ENCODE peak calls at places on chromosomes 11 and 22, in five cellular contexts. N is neural progenitor cell, K is foreskin fibroblast, H is fibroblast of pulmonary artery, Q is GM20000. D is an unnamed sample.

GRCh38 chr11:111299111-111300026 is 1.0 kb downstream of the POU2AF3 start:
- DNase-seq in N (peak; percentile 75), K (peak; percentile 25), H (peak; percentile 19), Q (peak; percentile 80), D (peak; percentile 77)

GRCh38 chr11:90747057-90747456 is 524.2 kb upstream of the CHORDC1 start:
- DNase-seq in N (no peak), K (no peak), H (peak; percentile 63), Q (no peak), D (no peak)

GRCh38 chr22:24819941-24820461 is 14.0 kb downstream of the SGSM1 start:
- DNase-seq in N (no peak), K (no peak), H (peak; percentile 42), Q (no peak), D (no peak)

GRCh38 chr22:27801616-27802388 is at the start of gene MN1:
- DNase-seq in N (peak; percentile 85), K (no peak), H (peak; percentile 58), Q (peak; percentile 68), D (peak; percentile 72)

GRCh38 chr11:46183819-46184218 is 62.6 kb upstream of the PHF21A start:
- DNase-seq in N (no peak), K (peak; percentile 6), H (peak; percentile 4), Q (no peak), D (no peak)

GRCh38 chr11:19874241-19874640 is 161.6 kb downstream of the NAV2 start:
- DNase-seq in N (no peak), K (no peak), H (no peak), Q (no peak), D (no peak)

GRCh38 chr22:32204856-32205722 is at the start of gene RFPL2:
- DNase-seq in N (peak; percentile 94), K (peak; percentile 4), H (peak; percentile 4), Q (no peak), D (peak; percentile 61)

GRCh38 chr11:117664897-117665296 is 132.1 kb downstream of the DSCAML1 start:
- DNase-seq in N (peak; percentile 82), K (no peak), H (no peak), Q (no peak), D (no peak)

GRCh38 chr22:19789406-19789805 is 28.8 kb downstream of the TBX1 start:
- DNase-seq in N (no peak), K (no peak), H (no peak), Q (no peak), D (no peak)

GRCh38 chr11:85751738-85752137 is 59.2 kb downstream of the SYTL2 start:
- DNase-seq in N (no peak), K (peak; percentile 10), H (no peak), Q (no peak), D (no peak)

GRCh38 chr22:50529416-50530279 is at the start of gene TYMP:
- DNase-seq in N (peak; percentile 44), K (peak; percentile 54), H (no peak), Q (peak; percentile 93), D (peak; percentile 88)

GRCh38 chr22:26404851-26405357 is 24.2 kb upstream of the ASPHD2 start:
- DNase-seq in N (peak; percentile 33), K (peak; percentile 5), H (no peak), Q (no peak), D (no peak)

GRCh38 chr11:71488086-71488967 is 35.3 kb downstream of the NADSYN1 start:
- DNase-seq in N (no peak), K (peak; percentile 5), H (peak; percentile 59), Q (no peak), D (peak; percentile 26)

GRCh38 chr11:79045811-79046304 is 395.0 kb downstream of the TENM4 start:
- DNase-seq in N (peak; percentile 46), K (peak; percentile 50), H (no peak), Q (no peak), D (peak; percentile 33)

GRCh38 chr11:73760066-73760679 is 701 bp downstream of the RAB6A start:
- DNase-seq in N (peak; percentile 55), K (peak; percentile 20), H (peak; percentile 44), Q (peak; percentile 45), D (peak; percentile 48)

GRCh38 chr11:115930886-115931537 is 426.8 kb upstream of the CADM1 start:
- DNase-seq in N (no peak), K (no peak), H (no peak), Q (no peak), D (no peak)

GRCh38 chr11:102853956-102854355 is 10.5 kb upstream of the MMP3 start:
- DNase-seq in N (no peak), K (no peak), H (no peak), Q (no peak), D (no peak)

GRCh38 chr22:22823126-22823804 is 64.4 kb upstream of the IGLL5 start:
- DNase-seq in N (no peak), K (no peak), H (no peak), Q (no peak), D (no peak)

GRCh38 chr11:46564459-46564858 is 29.4 kb downstream of the AMBRA1 start:
- DNase-seq in N (no peak), K (peak; percentile 23), H (no peak), Q (no peak), D (no peak)

GRCh38 chr11:119121008-119121810 is at the start of gene HINFP:
- DNase-seq in N (peak; percentile 100), K (peak; percentile 99), H (peak; percentile 99), Q (peak; percentile 96), D (peak; percentile 99)

GRCh38 chr11:17752144-17752543 is 17.6 kb downstream of the KCNC1 start:
- DNase-seq in N (no peak), K (no peak), H (no peak), Q (no peak), D (no peak)

GRCh38 chr22:39773976-39774539 is 119.5 kb downstream of the ENTHD1 start:
- DNase-seq in N (no peak), K (no peak), H (no peak), Q (peak; percentile 67), D (peak; percentile 61)

GRCh38 chr11:105862736-105863367 is 159.2 kb downstream of the MSANTD4 start:
- DNase-seq in N (peak; percentile 61), K (peak; percentile 41), H (peak; percentile 75), Q (peak; percentile 14), D (peak; percentile 7)

GRCh38 chr11:41246399-41246745 is 213.1 kb downstream of the LRRC4C start:
- DNase-seq in N (no peak), K (no peak), H (no peak), Q (no peak), D (no peak)

GRCh38 chr11:76772783-76773106 is 10.4 kb upstream of the TSKU start:
- DNase-seq in N (no peak), K (no peak), H (no peak), Q (no peak), D (no peak)

GRCh38 chr11:134466909-134467567 is 55.0 kb upstream of the B3GAT1 start:
- DNase-seq in N (no peak), K (no peak), H (no peak), Q (no peak), D (no peak)

GRCh38 chr22:19352217-19352616 is 60.7 kb upstream of the CLTCL1 start:
- DNase-seq in N (no peak), K (no peak), H (no peak), Q (no peak), D (no peak)

GRCh38 chr11:4068962-4069361 is 25.6 kb upstream of the RRM1 start:
- DNase-seq in N (no peak), K (no peak), H (peak; percentile 46), Q (no peak), D (no peak)

GRCh38 chr11:125275905-125276634 is 111.5 kb downstream of the PKNOX2 start:
- DNase-seq in N (no peak), K (no peak), H (peak; percentile 72), Q (no peak), D (no peak)

GRCh38 chr11:13775471-13775870 is 107.0 kb downstream of the FAR1 start:
- DNase-seq in N (no peak), K (no peak), H (no peak), Q (no peak), D (no peak)

GRCh38 chr11:13767461-13767860 is 99.0 kb downstream of the FAR1 start:
- DNase-seq in N (no peak), K (no peak), H (no peak), Q (no peak), D (no peak)

GRCh38 chr11:13776134-13776815 is 107.8 kb downstream of the FAR1 start:
- DNase-seq in N (peak; percentile 40), K (peak; percentile 2), H (peak; percentile 6), Q (no peak), D (no peak)

GRCh38 chr11:13769188-13769587 is 100.7 kb downstream of the FAR1 start:
- DNase-seq in N (peak; percentile 16), K (no peak), H (no peak), Q (no peak), D (no peak)

GRCh38 chr11:13772223-13773046 is 104.0 kb downstream of the FAR1 start:
- DNase-seq in N (peak; percentile 81), K (peak; percentile 37), H (peak; percentile 80), Q (peak; percentile 34), D (peak; percentile 26)
- TF ChIP-seq CTCF in N (peak; percentile 87), K (peak; percentile 31), H (peak; percentile 39), Q (no peak), D (peak; percentile 42)

GRCh38 chr11:13137778-13138400 is 128.8 kb downstream of the RASSF10 start:
- DNase-seq in N (no peak), K (no peak), H (no peak), Q (no peak), D (no peak)
- TF ChIP-seq CTCF in N (no peak), K (no peak), H (no peak), Q (no peak), D (no peak)

GRCh38 chr22:46984751-46985506 is 222.5 kb downstream of the TBC1D22A start:
- DNase-seq in N (no peak), K (peak; percentile 40), H (peak; percentile 40), Q (no peak), D (no peak)

GRCh38 chr22:46983046-46983445 is 220.6 kb downstream of the TBC1D22A start:
- DNase-seq in N (no peak), K (no peak), H (no peak), Q (no peak), D (no peak)

GRCh38 chr22:46986788-46987187 is 224.3 kb downstream of the TBC1D22A start:
- DNase-seq in N (no peak), K (no peak), H (no peak), Q (no peak), D (no peak)

GRCh38 chr22:46982635-46983034 is 220.2 kb downstream of the TBC1D22A start:
- DNase-seq in N (no peak), K (no peak), H (no peak), Q (no peak), D (no peak)

GRCh38 chr22:46985507-46985882 is 223.0 kb downstream of the TBC1D22A start:
- DNase-seq in N (no peak), K (no peak), H (peak; percentile 16), Q (no peak), D (no peak)
- TF ChIP-seq CTCF in N (no peak), K (no peak), H (peak; percentile 4), Q (no peak), D (no peak)

GRCh38 chr11:64739871-64740270 is 4.1 kb downstream of the RASGRP2 start:
- DNase-seq in N (no peak), K (no peak), H (no peak), Q (no peak), D (no peak)
- TF ChIP-seq CTCF in N (no peak), K (no peak), H (no peak), Q (no peak), D (no peak)

D was measured in GM13976.